ENCODE peak calls at places on chromosomes 1 and 21, in seven cellular contexts. One of them, this sample, is unnamed.

GRCh38 chr1:26949266-26949925 is 10.9 kb downstream of the KDF1 start:
- DNase-seq in NB4: no peak
- DNase-seq in bronchial epithelial cell: no peak
- DNase-seq in activated CD8-positive, alpha-beta memory T cell treated with anti-CD3 and anti-CD28 coated beads, Interleukin-2, amount 50 U/mL, for 48 hours: no peak
- DNase-seq in activated gamma-delta T cell treated with Interleukin-2 at 50 U/mL for 16 hours: no peak
- DNase-seq in Right ventricle myocardium superior: no peak
- DNase-seq in sciatic nerve: no peak
- DNase-seq in this sample: no peak

GRCh38 chr1:32733573-32734321 is 31.2 kb upstream of the SYNC start:
- DNase-seq in sciatic nerve: peak; percentile 71
- DNase-seq in Right ventricle myocardium superior: no peak
- DNase-seq in activated CD8-positive, alpha-beta memory T cell treated with anti-CD3 and anti-CD28 coated beads, Interleukin-2, amount 50 U/mL, for 48 hours: no peak
- DNase-seq in NB4: no peak
- DNase-seq in activated gamma-delta T cell treated with Interleukin-2 at 50 U/mL for 16 hours: no peak
- DNase-seq in bronchial epithelial cell: no peak
- DNase-seq in this sample: no peak

GRCh38 chr1:84272401-84272800 is 29.1 kb upstream of the SAMD13 start:
- DNase-seq in activated CD8-positive, alpha-beta memory T cell treated with anti-CD3 and anti-CD28 coated beads, Interleukin-2, amount 50 U/mL, for 48 hours: no peak
- DNase-seq in sciatic nerve: no peak
- DNase-seq in NB4: no peak
- DNase-seq in Right ventricle myocardium superior: no peak
- DNase-seq in activated gamma-delta T cell treated with Interleukin-2 at 50 U/mL for 16 hours: no peak
- DNase-seq in bronchial epithelial cell: peak; percentile 28
- DNase-seq in this sample: no peak

GRCh38 chr1:24361811-24362210 is 42.7 kb downstream of the GRHL3 start:
- DNase-seq in sciatic nerve: no peak
- DNase-seq in activated CD8-positive, alpha-beta memory T cell treated with anti-CD3 and anti-CD28 coated beads, Interleukin-2, amount 50 U/mL, for 48 hours: no peak
- DNase-seq in Right ventricle myocardium superior: no peak
- DNase-seq in bronchial epithelial cell: no peak
- DNase-seq in NB4: no peak
- DNase-seq in activated gamma-delta T cell treated with Interleukin-2 at 50 U/mL for 16 hours: no peak
- DNase-seq in this sample: no peak

GRCh38 chr1:23798662-23799142 is 1.9 kb downstream of the GALE start:
- DNase-seq in activated gamma-delta T cell treated with Interleukin-2 at 50 U/mL for 16 hours: no peak
- DNase-seq in sciatic nerve: no peak
- DNase-seq in NB4: peak; percentile 47
- DNase-seq in Right ventricle myocardium superior: no peak
- DNase-seq in bronchial epithelial cell: no peak
- DNase-seq in activated CD8-positive, alpha-beta memory T cell treated with anti-CD3 and anti-CD28 coated beads, Interleukin-2, amount 50 U/mL, for 48 hours: no peak
- DNase-seq in this sample: no peak

GRCh38 chr1:108816049-108816882 is 40.6 kb downstream of the AKNAD1 start:
- DNase-seq in activated CD8-positive, alpha-beta memory T cell treated with anti-CD3 and anti-CD28 coated beads, Interleukin-2, amount 50 U/mL, for 48 hours: no peak
- DNase-seq in NB4: no peak
- DNase-seq in Right ventricle myocardium superior: peak; percentile 82
- DNase-seq in sciatic nerve: peak; percentile 85
- DNase-seq in bronchial epithelial cell: peak; percentile 74
- DNase-seq in activated gamma-delta T cell treated with Interleukin-2 at 50 U/mL for 16 hours: no peak
- DNase-seq in this sample: no peak

GRCh38 chr1:171898956-171899355 is 57.7 kb downstream of the DNM3 start:
- DNase-seq in activated CD8-positive, alpha-beta memory T cell treated with anti-CD3 and anti-CD28 coated beads, Interleukin-2, amount 50 U/mL, for 48 hours: no peak
- DNase-seq in sciatic nerve: peak; percentile 63
- DNase-seq in bronchial epithelial cell: peak; percentile 93
- DNase-seq in Right ventricle myocardium superior: no peak
- DNase-seq in activated gamma-delta T cell treated with Interleukin-2 at 50 U/mL for 16 hours: no peak
- DNase-seq in NB4: no peak
- DNase-seq in this sample: no peak

GRCh38 chr21:42012344-42012743 is 2.2 kb upstream of the ZBTB21 start:
- DNase-seq in activated gamma-delta T cell treated with Interleukin-2 at 50 U/mL for 16 hours: no peak
- DNase-seq in bronchial epithelial cell: no peak
- DNase-seq in Right ventricle myocardium superior: no peak
- DNase-seq in activated CD8-positive, alpha-beta memory T cell treated with anti-CD3 and anti-CD28 coated beads, Interleukin-2, amount 50 U/mL, for 48 hours: no peak
- DNase-seq in NB4: no peak
- DNase-seq in sciatic nerve: no peak
- DNase-seq in this sample: no peak

GRCh38 chr21:42561742-42562141 is 48.1 kb downstream of the SLC37A1 start:
- DNase-seq in activated gamma-delta T cell treated with Interleukin-2 at 50 U/mL for 16 hours: no peak
- DNase-seq in activated CD8-positive, alpha-beta memory T cell treated with anti-CD3 and anti-CD28 coated beads, Interleukin-2, amount 50 U/mL, for 48 hours: no peak
- DNase-seq in Right ventricle myocardium superior: no peak
- DNase-seq in sciatic nerve: peak; percentile 41
- DNase-seq in NB4: no peak
- DNase-seq in bronchial epithelial cell: peak; percentile 9
- DNase-seq in this sample: no peak